ENCODE peak calls at places on chromosomes 12 and 14, in seven cellular contexts. One of them, this sample, is unnamed. For H3K27me3 and H3K9me3, the result is how much of the 10 kb centered on the place peaks cover.

GRCh38 chr14:97346675-97347074 is 549.5 kb downstream of the VRK1 start:
- DNase-seq in H1: no peak
- DNase-seq in HepG2: no peak
- DNase-seq in GM12878: no peak
- DNase-seq in K562: no peak
- DNase-seq in SK-N-SH: no peak
- DNase-seq in HCT116: no peak
- DNase-seq in this sample: no peak

GRCh38 chr12:130336723-130337475 is 788 bp upstream of the PIWIL1 start:
- DNase-seq in K562: no peak
- DNase-seq in GM12878: no peak
- DNase-seq in HCT116: no peak
- DNase-seq in HepG2: no peak
- DNase-seq in SK-N-SH: no peak
- DNase-seq in H1: no peak
- DNase-seq in this sample: no peak

GRCh38 chr14:28952707-28953106 is 186.1 kb downstream of the FOXG1 start:
- DNase-seq in GM12878: no peak
- DNase-seq in K562: no peak
- DNase-seq in HCT116: no peak
- DNase-seq in HepG2: no peak
- DNase-seq in H1: no peak
- DNase-seq in SK-N-SH: no peak
- DNase-seq in this sample: no peak

GRCh38 chr12:26122681-26123481 is 2.0 kb downstream of the BHLHE41 start:
- DNase-seq in HCT116: no peak
- DNase-seq in GM12878: no peak
- DNase-seq in K562: peak
- DNase-seq in H1: no peak
- DNase-seq in SK-N-SH: peak
- DNase-seq in HepG2: no peak
- DNase-seq in this sample: peak

GRCh38 chr14:73289729-73290128 is 52.4 kb downstream of the PAPLN start:
- DNase-seq in SK-N-SH: no peak
- DNase-seq in HepG2: no peak
- DNase-seq in GM12878: no peak
- DNase-seq in HCT116: no peak
- DNase-seq in K562: no peak
- DNase-seq in H1: no peak
- DNase-seq in this sample: peak

GRCh38 chr12:18700254-18700653 is 37.6 kb downstream of the PLCZ1 start:
- DNase-seq in H1: no peak
- DNase-seq in HepG2: no peak
- DNase-seq in GM12878: no peak
- DNase-seq in HCT116: no peak
- DNase-seq in SK-N-SH: peak
- DNase-seq in K562: no peak
- DNase-seq in this sample: peak

GRCh38 chr12:51390457-51391046 is 654 bp downstream of the GALNT6 start:
- DNase-seq in HepG2: no peak
- DNase-seq in H1: no peak
- DNase-seq in HCT116: no peak
- DNase-seq in GM12878: no peak
- DNase-seq in K562: no peak
- DNase-seq in SK-N-SH: no peak
- DNase-seq in this sample: no peak

GRCh38 chr12:121709478-121709890 is 3.1 kb upstream of the TMEM120B start:
- DNase-seq in SK-N-SH: no peak
- DNase-seq in GM12878: no peak
- DNase-seq in HepG2: peak
- DNase-seq in H1: no peak
- DNase-seq in HCT116: peak
- DNase-seq in K562: no peak
- DNase-seq in this sample: no peak

GRCh38 chr14:98931911-98932310 is 340.1 kb downstream of the BCL11B start:
- DNase-seq in HCT116: no peak
- DNase-seq in SK-N-SH: no peak
- DNase-seq in K562: no peak
- DNase-seq in GM12878: no peak
- DNase-seq in HepG2: no peak
- DNase-seq in H1: no peak
- DNase-seq in this sample: no peak

GRCh38 chr12:101086490-101086889 is 123.5 kb downstream of the SLC5A8 start:
- DNase-seq in HepG2: no peak
- DNase-seq in GM12878: no peak
- DNase-seq in H1: no peak
- DNase-seq in K562: no peak
- DNase-seq in SK-N-SH: no peak
- DNase-seq in HCT116: no peak
- DNase-seq in this sample: no peak

GRCh38 chr12:103858953-103859601 is 18.0 kb upstream of the NT5DC3 start:
- DNase-seq in HCT116: peak
- DNase-seq in SK-N-SH: no peak
- DNase-seq in HepG2: peak
- DNase-seq in GM12878: no peak
- DNase-seq in H1: no peak
- DNase-seq in K562: peak
- DNase-seq in this sample: no peak

GRCh38 chr14:50233335-50234250 is 2.2 kb upstream of the SOS2 start:
- DNase-seq in GM12878: no peak
- DNase-seq in K562: no peak
- DNase-seq in SK-N-SH: no peak
- DNase-seq in HCT116: no peak
- DNase-seq in HepG2: peak
- DNase-seq in H1: no peak
- DNase-seq in this sample: no peak

GRCh38 chr12:57448669-57449068 is 6.4 kb upstream of the INHBE start:
- DNase-seq in GM12878: no peak
- DNase-seq in SK-N-SH: no peak
- DNase-seq in K562: no peak
- DNase-seq in HCT116: no peak
- DNase-seq in HepG2: no peak
- DNase-seq in H1: no peak
- DNase-seq in this sample: no peak

GRCh38 chr12:65330341-65330740 is 51.9 kb downstream of the MSRB3 start:
- DNase-seq in H1: no peak
- DNase-seq in K562: no peak
- DNase-seq in HepG2: no peak
- DNase-seq in GM12878: no peak
- DNase-seq in SK-N-SH: no peak
- DNase-seq in HCT116: no peak
- DNase-seq in this sample: no peak

GRCh38 chr14:20469890-20470858 is 968 bp downstream of the PNP start:
- DNase-seq in SK-N-SH: peak
- DNase-seq in HCT116: peak
- DNase-seq in H1: no peak
- DNase-seq in GM12878: no peak
- DNase-seq in K562: peak
- DNase-seq in HepG2: peak
- DNase-seq in this sample: no peak

GRCh38 chr12:93103154-93103553 is 174.1 kb upstream of the EEA1 start:
- DNase-seq in K562: no peak
- DNase-seq in SK-N-SH: no peak
- DNase-seq in HCT116: no peak
- DNase-seq in HepG2: no peak
- DNase-seq in H1: no peak
- DNase-seq in GM12878: no peak
- DNase-seq in this sample: no peak

GRCh38 chr12:7709969-7710368 is 1.3 kb upstream of the DPPA3 start:
- DNase-seq in SK-N-SH: no peak
- DNase-seq in K562: no peak
- DNase-seq in HCT116: no peak
- DNase-seq in HepG2: no peak
- DNase-seq in GM12878: no peak
- DNase-seq in H1: no peak
- DNase-seq in this sample: no peak

GRCh38 chr12:16407332-16407731 is 59.9 kb downstream of the MGST1 start:
- DNase-seq in SK-N-SH: no peak
- DNase-seq in HCT116: no peak
- DNase-seq in HepG2: no peak
- DNase-seq in GM12878: no peak
- DNase-seq in K562: no peak
- DNase-seq in H1: no peak
- DNase-seq in this sample: no peak

GRCh38 chr12:2248901-2249381 is 196.2 kb downstream of the CACNA1C start:
- DNase-seq in K562: no peak
- DNase-seq in HCT116: no peak
- DNase-seq in SK-N-SH: peak
- DNase-seq in GM12878: peak
- DNase-seq in HepG2: no peak
- DNase-seq in H1: no peak
- DNase-seq in this sample: no peak

GRCh38 chr14:40733206-40733605 is 873.5 kb upstream of the LRFN5 start:
- DNase-seq in H1: no peak
- DNase-seq in GM12878: no peak
- DNase-seq in K562: no peak
- DNase-seq in HepG2: no peak
- DNase-seq in SK-N-SH: no peak
- DNase-seq in HCT116: no peak
- DNase-seq in this sample: no peak

GRCh38 chr14:61537567-61538463 is 157.5 kb upstream of the HIF1A start:
- DNase-seq in GM12878: no peak
- DNase-seq in HCT116: peak
- DNase-seq in H1: peak
- DNase-seq in SK-N-SH: no peak
- DNase-seq in K562: peak
- DNase-seq in HepG2: peak
- DNase-seq in this sample: no peak

GRCh38 chr12:685388-685787 is 22.1 kb upstream of the NINJ2 start:
- DNase-seq in HepG2: no peak
- DNase-seq in HCT116: no peak
- DNase-seq in GM12878: peak
- DNase-seq in SK-N-SH: no peak
- DNase-seq in H1: no peak
- DNase-seq in K562: no peak
- DNase-seq in this sample: no peak

GRCh38 chr12:98869886-98870285 is 224.8 kb downstream of the APAF1 start:
- DNase-seq in GM12878: no peak
- DNase-seq in HCT116: no peak
- DNase-seq in SK-N-SH: no peak
- DNase-seq in HepG2: no peak
- DNase-seq in H1: no peak
- DNase-seq in K562: no peak
- DNase-seq in this sample: no peak

DNA sequence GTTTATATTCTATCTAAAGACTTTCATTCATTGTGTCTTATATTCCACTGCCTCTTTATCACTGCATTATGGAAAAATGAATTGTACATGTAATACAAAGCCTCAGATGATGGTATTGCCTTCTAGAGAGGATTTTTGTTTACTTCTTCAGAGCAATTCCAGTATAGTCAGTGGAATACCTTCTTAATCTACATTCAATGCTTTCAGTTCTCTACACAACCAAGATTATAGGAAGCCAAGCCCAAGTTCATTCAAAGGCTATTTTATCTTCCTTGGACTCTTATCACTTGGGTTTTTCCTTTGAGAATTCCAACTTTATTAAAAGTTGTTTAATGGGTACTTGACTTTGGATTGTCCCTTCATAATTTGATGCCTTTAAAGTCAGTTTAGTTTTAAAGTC is 1971.0 kb upstream of the FLRT2 start:
- DNase-seq in GM12878: no peak
- DNase-seq in HCT116: no peak
- DNase-seq in HepG2: no peak
- DNase-seq in H1: no peak
- DNase-seq in K562: no peak
- DNase-seq in SK-N-SH: no peak
- DNase-seq in this sample: no peak
- H3K27me3 ChIP-seq in GM12878: under half
- H3K27me3 ChIP-seq in HCT116: under half
- H3K27me3 ChIP-seq in HepG2: under half
- H3K27me3 ChIP-seq in H1: under half
- H3K27me3 ChIP-seq in K562: under half
- H3K27me3 ChIP-seq in SK-N-SH: under half
- H3K27me3 ChIP-seq in this sample: under half

GRCh38 chr12:118015306-118015705 is 1.2 kb upstream of the RFC5 start:
- DNase-seq in H1: no peak
- DNase-seq in HepG2: no peak
- DNase-seq in K562: no peak
- DNase-seq in HCT116: no peak
- DNase-seq in SK-N-SH: no peak
- DNase-seq in GM12878: no peak
- DNase-seq in this sample: no peak

GRCh38 chr12:118013283-118013682 is 3.2 kb upstream of the RFC5 start:
- DNase-seq in HCT116: no peak
- DNase-seq in K562: peak
- DNase-seq in HepG2: no peak
- DNase-seq in H1: no peak
- DNase-seq in GM12878: no peak
- DNase-seq in SK-N-SH: no peak
- DNase-seq in this sample: no peak

GRCh38 chr12:118016424-118017264 is at the start of gene RFC5:
- DNase-seq in HCT116: peak
- DNase-seq in HepG2: peak
- DNase-seq in GM12878: peak
- DNase-seq in H1: peak
- DNase-seq in K562: peak
- DNase-seq in SK-N-SH: peak
- DNase-seq in this sample: peak

GRCh38 chr12:118017926-118018325 is 1.4 kb downstream of the RFC5 start:
- DNase-seq in H1: no peak
- DNase-seq in HepG2: no peak
- DNase-seq in SK-N-SH: no peak
- DNase-seq in K562: no peak
- DNase-seq in HCT116: no peak
- DNase-seq in GM12878: no peak
- DNase-seq in this sample: no peak

DNA sequence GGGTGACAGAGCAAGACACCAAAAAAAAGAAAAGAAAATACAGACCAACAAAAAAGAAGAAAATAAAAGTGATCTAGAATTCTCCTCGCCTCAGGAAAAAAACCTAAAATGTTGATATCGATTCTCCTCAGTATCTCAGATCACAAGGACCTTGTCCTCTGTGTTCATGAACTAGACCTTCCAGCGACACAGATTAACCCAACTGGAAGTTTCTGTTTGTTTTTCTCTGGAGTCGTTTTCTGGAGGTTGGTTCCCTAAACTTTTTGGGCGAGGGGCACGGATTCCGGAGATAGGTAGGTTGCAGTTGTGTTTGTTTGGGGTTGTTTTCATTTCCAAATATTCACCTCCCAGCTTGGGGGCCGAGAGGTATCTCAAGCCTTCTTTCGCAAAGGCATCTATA is 559 bp upstream of the RFC5 start:
- DNase-seq in HepG2: peak
- DNase-seq in HCT116: no peak
- DNase-seq in SK-N-SH: no peak
- DNase-seq in GM12878: no peak
- DNase-seq in K562: no peak
- DNase-seq in H1: no peak
- DNase-seq in this sample: no peak
- H3K9me3 ChIP-seq in HepG2: under half
- H3K9me3 ChIP-seq in HCT116: under half
- H3K9me3 ChIP-seq in SK-N-SH: under half
- H3K9me3 ChIP-seq in GM12878: under half
- H3K9me3 ChIP-seq in K562: under half
- H3K9me3 ChIP-seq in H1: under half
- H3K9me3 ChIP-seq in this sample: under half

GRCh38 chr14:94649543-94650443 is 37.6 kb downstream of the SERPINA3 start:
- DNase-seq in GM12878: no peak
- DNase-seq in SK-N-SH: no peak
- DNase-seq in HCT116: no peak
- DNase-seq in H1: no peak
- DNase-seq in HepG2: no peak
- DNase-seq in K562: no peak
- DNase-seq in this sample: no peak
- TF ChIP-seq YY1 in GM12878: no peak
- TF ChIP-seq YY1 in SK-N-SH: no peak
- TF ChIP-seq YY1 in HCT116: no peak
- TF ChIP-seq YY1 in H1: no peak
- TF ChIP-seq YY1 in HepG2: no peak
- TF ChIP-seq YY1 in K562: no peak
- TF ChIP-seq YY1 in this sample: no peak

GRCh38 chr14:101288436-101289229 is 272.7 kb upstream of the DIO3 start:
- DNase-seq in GM12878: no peak
- DNase-seq in HepG2: peak
- DNase-seq in HCT116: no peak
- DNase-seq in H1: no peak
- DNase-seq in K562: no peak
- DNase-seq in SK-N-SH: no peak
- DNase-seq in this sample: no peak
- H3K27me3 ChIP-seq in GM12878: under half
- H3K27me3 ChIP-seq in HepG2: under half
- H3K27me3 ChIP-seq in HCT116: under half
- H3K27me3 ChIP-seq in H1: under half
- H3K27me3 ChIP-seq in K562: half or more
- H3K27me3 ChIP-seq in SK-N-SH: under half
- H3K27me3 ChIP-seq in this sample: under half

This sample was measured in NT2/D1.